ENCODE peak calls at places on chromosomes 11 and 22, in four cellular contexts. S is left lung, Q is prostate gland, O is fibroblast of pulmonary artery. F is an unnamed sample.

GRCh38 chr11:299951-300735 is 817 bp upstream of the IFITM5 start:
- DNase-seq in S (peak; percentile 75), Q (no peak), O (no peak), F (peak; percentile 46)

GRCh38 chr11:95337175-95337957 is 106.4 kb upstream of the SESN3 start:
- DNase-seq in S (peak; percentile 80), Q (peak; percentile 64), O (peak; percentile 67), F (peak; percentile 68)

GRCh38 chr11:15223318-15223717 is 108.6 kb downstream of the INSC start:
- DNase-seq in S (no peak), Q (no peak), O (peak; percentile 8), F (no peak)

GRCh38 chr11:83292709-83293435 is 6.7 kb upstream of the CCDC90B start:
- DNase-seq in S (no peak), Q (peak; percentile 41), O (peak; percentile 82), F (no peak)

GRCh38 chr11:83008581-83008923 is 63.1 kb downstream of the RAB30 start:
- DNase-seq in S (no peak), Q (no peak), O (peak; percentile 25), F (no peak)

GRCh38 chr22:19893363-19893762 is 38.7 kb upstream of the GNB1L start:
- DNase-seq in S (no peak), Q (no peak), O (no peak), F (no peak)

GRCh38 chr22:29621761-29622526 is 18.5 kb downstream of the NF2 start:
- DNase-seq in S (no peak), Q (no peak), O (peak; percentile 92), F (no peak)

GRCh38 chr22:42626431-42626830 is 11.7 kb upstream of the POLDIP3 start:
- DNase-seq in S (no peak), Q (no peak), O (no peak), F (no peak)

DNA sequence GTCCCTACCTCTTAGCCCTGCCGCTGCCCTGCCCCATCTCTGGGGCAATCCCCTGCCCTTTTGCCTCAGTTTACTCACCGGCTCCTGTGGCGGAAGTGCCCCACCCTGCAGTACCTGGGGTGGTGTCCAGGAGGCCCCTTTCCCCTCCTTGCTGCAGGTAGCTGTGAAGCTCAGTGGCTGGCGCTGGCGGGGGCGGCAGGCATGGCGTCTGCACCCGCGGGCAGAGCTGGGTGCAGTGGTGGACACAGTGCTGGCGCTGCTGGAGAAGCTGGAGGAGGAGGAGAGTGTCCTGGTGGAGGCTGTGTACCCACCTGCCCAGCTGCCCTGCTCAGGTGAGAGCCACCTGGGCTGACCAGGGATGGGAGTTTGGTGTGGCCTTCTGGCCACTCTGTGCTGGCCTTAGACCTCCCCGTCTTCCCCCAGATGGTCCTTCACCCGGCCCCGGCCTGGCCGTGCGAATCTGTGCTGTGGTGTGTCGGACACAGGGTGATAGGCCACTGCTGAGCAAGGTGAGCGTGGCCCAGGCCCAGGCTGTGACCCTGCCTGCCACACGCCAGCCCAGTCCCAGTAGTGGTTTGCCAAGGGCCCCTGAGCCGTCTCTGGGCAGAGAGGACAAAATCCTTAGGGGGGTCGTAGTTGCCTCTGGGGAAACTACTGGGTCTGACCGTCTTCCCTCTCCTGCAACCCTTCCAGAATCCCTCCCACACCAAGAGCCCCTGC is 4.0 kb downstream of the CARNS1 start:
- DNase-seq in S (no peak), Q (no peak), O (no peak), F (no peak)
- TF ChIP-seq CTCF in S (no peak), Q (no peak), O (no peak), F (no peak)

GRCh38 chr11:66879583-66879982 is 22.7 kb downstream of the LRFN4 start:
- DNase-seq in S (no peak), Q (no peak), O (no peak), F (no peak)

GRCh38 chr11:66881927-66882452 is 25.1 kb downstream of the LRFN4 start:
- DNase-seq in S (no peak), Q (no peak), O (no peak), F (no peak)

GRCh38 chr11:66880484-66881211 is 23.8 kb downstream of the LRFN4 start:
- DNase-seq in S (no peak), Q (peak; percentile 58), O (no peak), F (no peak)

GRCh38 chr11:66882540-66882939 is 25.7 kb downstream of the LRFN4 start:
- DNase-seq in S (peak; percentile 76), Q (peak; percentile 61), O (no peak), F (no peak)

DNA sequence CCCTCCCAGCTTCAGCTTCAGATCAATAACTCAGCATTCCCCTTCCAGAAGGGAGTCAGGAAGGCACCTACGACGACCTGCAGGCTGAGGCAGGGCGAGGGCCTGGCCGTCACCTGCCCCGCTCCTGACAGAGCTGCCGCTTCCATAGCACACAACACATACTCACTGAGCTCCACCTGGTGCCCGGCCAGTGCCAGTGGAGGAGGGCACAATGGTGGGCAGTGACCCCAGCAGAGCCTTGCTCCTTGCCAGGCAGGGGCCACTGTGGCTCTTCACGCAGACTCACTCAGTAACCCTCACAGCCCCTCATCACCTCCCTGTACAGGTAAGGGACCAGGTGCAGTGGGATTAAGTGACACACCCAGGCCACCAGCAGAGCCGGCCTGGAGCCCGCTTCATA is 24.6 kb downstream of the LRFN4 start:
- DNase-seq in S (no peak), Q (no peak), O (no peak), F (no peak)
- TF ChIP-seq CTCF in S (no peak), Q (no peak), O (no peak), F (no peak)

DNA sequence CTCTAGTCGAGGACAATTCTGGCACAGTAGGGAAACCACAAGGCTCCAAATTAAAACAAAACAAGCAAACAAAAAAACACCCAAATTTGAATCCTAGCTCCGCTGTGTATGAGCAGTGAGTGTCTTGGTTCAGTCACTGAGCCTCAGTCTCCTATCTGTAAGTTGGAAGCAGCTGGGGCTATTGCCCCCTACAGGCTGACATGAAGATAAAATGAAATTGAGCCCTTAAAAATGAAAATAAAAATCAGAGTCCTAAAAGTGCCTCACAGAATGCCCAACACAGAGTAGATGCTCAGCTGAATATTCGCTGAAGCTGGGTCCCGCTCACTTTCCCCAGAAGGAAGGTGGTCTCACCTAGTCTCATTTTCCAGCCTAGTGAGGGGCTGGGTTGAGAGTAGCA is 65.2 kb downstream of the PDE2A start:
- DNase-seq in S (no peak), Q (no peak), O (peak; percentile 49), F (no peak)
- TF ChIP-seq CTCF in S (peak; percentile 22), Q (peak; percentile 22), O (peak; percentile 75), F (peak; percentile 41)

GRCh38 chr22:38415046-38415445 is 40.0 kb downstream of the KCNJ4 start:
- DNase-seq in S (peak; percentile 25), Q (no peak), O (no peak), F (peak; percentile 22)

GRCh38 chr22:38411016-38411415 is 44.0 kb downstream of the KCNJ4 start:
- DNase-seq in S (no peak), Q (no peak), O (no peak), F (peak; percentile 3)

GRCh38 chr22:38412435-38413084 is 42.4 kb downstream of the KCNJ4 start:
- DNase-seq in S (peak; percentile 77), Q (no peak), O (no peak), F (peak; percentile 46)

GRCh38 chr22:38414009-38414395 is 41.0 kb downstream of the KCNJ4 start:
- DNase-seq in S (peak; percentile 32), Q (no peak), O (no peak), F (peak; percentile 14)

GRCh38 chr22:38413085-38414008 is 41.7 kb downstream of the KCNJ4 start:
- DNase-seq in S (peak; percentile 79), Q (no peak), O (no peak), F (peak; percentile 46)
- TF ChIP-seq CTCF in S (no peak), Q (no peak), O (no peak), F (no peak)

DNA sequence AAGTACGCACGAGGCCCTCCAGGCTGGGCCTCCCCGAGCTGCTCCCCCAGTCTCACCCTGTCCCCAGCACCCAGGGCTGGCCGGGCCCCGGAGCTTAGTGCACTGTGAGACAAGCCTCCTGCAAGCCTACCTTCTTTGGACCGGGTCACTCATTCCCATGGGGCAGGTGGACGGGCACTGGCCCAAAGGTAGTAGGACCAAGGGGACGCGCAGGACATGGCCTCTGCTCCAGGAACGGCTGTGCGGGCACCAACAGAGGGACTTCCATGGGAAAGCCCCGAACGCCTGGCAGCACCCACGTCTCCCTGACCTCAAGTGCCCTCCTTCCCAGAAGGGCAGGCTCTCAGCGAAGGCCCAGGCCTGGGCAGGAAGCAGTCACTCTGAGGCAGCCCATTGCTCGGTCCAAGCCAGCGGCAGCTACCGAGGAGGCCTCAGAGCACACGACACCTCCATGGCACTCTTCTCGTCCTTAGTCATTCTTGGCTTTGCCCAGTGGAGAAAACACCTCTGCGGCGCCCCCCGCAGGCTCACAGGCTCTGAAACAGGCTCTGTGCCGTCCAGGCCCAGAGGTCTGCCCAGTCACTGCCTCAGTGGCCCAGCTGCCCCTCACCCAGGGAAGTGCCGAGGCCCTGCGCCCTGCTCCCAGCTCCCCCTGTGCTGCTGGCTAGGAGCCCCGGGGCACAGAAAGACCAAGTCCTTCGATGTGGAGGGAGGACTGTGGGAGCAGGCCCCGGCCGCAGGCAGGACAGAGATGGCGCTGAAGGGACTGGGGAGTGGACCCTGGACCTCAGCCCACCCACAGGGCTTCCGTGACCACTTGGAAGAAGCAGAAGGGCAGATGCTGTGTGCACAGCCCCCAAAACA is 3.8 kb downstream of the MOB2 start:
- DNase-seq in S (peak; percentile 81), Q (no peak), O (no peak), F (peak; percentile 67)
- TF ChIP-seq CTCF in S (no peak), Q (no peak), O (no peak), F (peak; percentile 8)

DNA sequence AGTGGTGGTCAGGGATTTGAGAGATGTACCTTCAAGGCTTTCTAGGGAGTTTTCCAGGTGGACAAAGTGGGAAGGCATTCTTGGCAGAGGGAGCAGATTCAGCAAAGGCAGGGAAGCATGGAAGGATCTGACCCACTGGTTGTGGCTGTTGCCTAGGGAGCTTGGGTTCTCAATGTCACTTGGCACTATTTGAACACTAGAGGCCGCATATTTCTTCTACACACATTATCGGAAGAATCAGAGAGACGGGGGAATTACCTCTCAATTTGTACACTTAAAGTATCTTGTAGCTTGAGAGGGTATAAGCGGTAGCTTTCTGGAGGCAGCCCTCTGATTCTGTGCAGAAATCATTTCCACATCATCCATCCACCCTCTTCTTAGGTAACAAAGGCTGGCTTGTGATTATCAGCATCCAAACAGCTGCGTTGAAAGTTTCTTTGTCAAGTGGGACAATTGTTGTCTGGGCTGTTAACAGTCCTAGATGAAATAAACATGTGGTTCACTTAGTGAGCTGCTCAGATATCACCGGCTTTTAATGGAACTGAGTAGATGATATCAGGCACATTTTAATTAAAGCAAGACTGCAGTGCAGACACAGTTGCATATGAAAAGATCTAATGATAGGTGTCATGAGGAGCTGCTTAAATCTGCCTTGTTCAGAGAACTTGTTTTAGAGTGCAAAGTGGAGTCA is 2.6 kb downstream of the NELL1 start:
- DNase-seq in S (no peak), Q (no peak), O (peak; percentile 3), F (no peak)
- TF ChIP-seq CTCF in S (no peak), Q (no peak), O (peak; percentile 25), F (no peak)

DNA sequence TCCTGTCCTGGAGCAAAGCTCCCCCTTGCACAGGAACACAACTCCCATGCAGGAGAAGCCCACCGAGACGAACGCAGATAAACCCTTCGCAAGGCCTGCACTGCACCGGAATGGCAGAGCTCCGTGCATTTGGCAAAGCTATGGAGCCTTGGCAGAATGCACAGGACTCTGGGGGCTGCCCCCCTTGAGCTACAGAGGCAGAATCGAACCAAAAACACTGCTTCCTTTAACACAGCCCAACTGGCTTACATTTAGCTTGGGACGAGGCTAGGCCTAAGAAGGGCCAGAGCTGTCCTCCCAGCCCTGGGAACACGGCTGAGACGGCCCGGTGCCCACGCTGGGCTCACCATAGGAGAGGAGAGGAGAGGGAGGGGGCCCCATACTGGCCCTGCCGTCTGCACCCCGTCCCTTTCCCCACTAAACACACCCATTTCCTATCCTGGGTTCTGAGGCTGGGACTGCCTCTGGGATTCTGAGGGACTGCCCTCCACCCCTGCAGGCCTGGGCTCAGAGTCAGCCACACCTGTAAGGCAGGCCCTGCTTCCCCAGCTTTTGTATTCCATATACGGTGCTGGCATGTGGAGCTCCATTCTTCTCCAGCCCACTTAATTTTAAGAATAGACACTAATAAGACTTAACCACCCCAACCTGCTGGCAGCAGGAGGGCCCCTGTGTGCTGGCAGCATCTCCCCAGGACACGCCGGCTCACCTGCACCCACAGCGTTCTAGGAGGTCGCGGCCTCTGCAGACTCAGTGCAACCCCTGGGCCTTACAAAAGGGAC is 32.9 kb downstream of the PPM1F start:
- DNase-seq in S (peak; percentile 71), Q (no peak), O (no peak), F (no peak)
- TF ChIP-seq CTCF in S (no peak), Q (no peak), O (no peak), F (no peak)